ENCODE peak calls at places on chromosomes 12 and 14, in ten cellular contexts. One of them, this sample, is unnamed.

GRCh38 chr14:35043046-35043445 is 3.0 kb upstream of the FAM177A1 start:
- DNase-seq in ovary: no peak
- DNase-seq in SK-N-SH: no peak
- DNase-seq in H1: no peak
- DNase-seq in tibial nerve: no peak
- DNase-seq in transverse colon: no peak
- DNase-seq in suprapubic skin: no peak
- DNase-seq in stomach: no peak
- DNase-seq in A549: no peak
- DNase-seq in HepG2: no peak
- DNase-seq in this sample: no peak

GRCh38 chr14:55274760-55275159 is 3.5 kb downstream of the FBXO34 start:
- DNase-seq in ovary: no peak
- DNase-seq in SK-N-SH: peak; percentile 29
- DNase-seq in H1: no peak
- DNase-seq in tibial nerve: no peak
- DNase-seq in transverse colon: no peak
- DNase-seq in suprapubic skin: no peak
- DNase-seq in stomach: no peak
- DNase-seq in A549: no peak
- DNase-seq in HepG2: no peak
- DNase-seq in this sample: no peak

GRCh38 chr14:50396636-50397460 is at the start of gene CDKL1:
- DNase-seq in ovary: peak; percentile 81
- DNase-seq in SK-N-SH: peak; percentile 88
- DNase-seq in H1: peak; percentile 84
- DNase-seq in tibial nerve: peak; percentile 17
- DNase-seq in transverse colon: peak; percentile 78
- DNase-seq in suprapubic skin: peak; percentile 83
- DNase-seq in stomach: peak; percentile 79
- DNase-seq in A549: peak; percentile 43
- DNase-seq in HepG2: peak; percentile 32
- DNase-seq in this sample: peak; percentile 80

GRCh38 chr12:107127482-107128185 is 34.3 kb upstream of the CRY1 start:
- DNase-seq in ovary: no peak
- DNase-seq in SK-N-SH: no peak
- DNase-seq in H1: no peak
- DNase-seq in tibial nerve: no peak
- DNase-seq in transverse colon: no peak
- DNase-seq in suprapubic skin: no peak
- DNase-seq in stomach: no peak
- DNase-seq in A549: no peak
- DNase-seq in HepG2: no peak
- DNase-seq in this sample: no peak

GRCh38 chr12:121668750-121669524 is 517 bp downstream of the MORN3 start:
- DNase-seq in ovary: no peak
- DNase-seq in SK-N-SH: peak; percentile 84
- DNase-seq in H1: peak; percentile 80
- DNase-seq in tibial nerve: no peak
- DNase-seq in transverse colon: peak; percentile 33
- DNase-seq in suprapubic skin: no peak
- DNase-seq in stomach: peak; percentile 39
- DNase-seq in A549: peak; percentile 57
- DNase-seq in HepG2: peak; percentile 28
- DNase-seq in this sample: no peak

GRCh38 chr14:32559048-32559447 is 229.9 kb downstream of the AKAP6 start:
- DNase-seq in ovary: no peak
- DNase-seq in SK-N-SH: no peak
- DNase-seq in H1: no peak
- DNase-seq in tibial nerve: no peak
- DNase-seq in transverse colon: no peak
- DNase-seq in suprapubic skin: no peak
- DNase-seq in stomach: no peak
- DNase-seq in A549: no peak
- DNase-seq in HepG2: no peak
- DNase-seq in this sample: no peak

GRCh38 chr12:89571481-89572190 is 45.8 kb upstream of the POC1B start:
- DNase-seq in ovary: no peak
- DNase-seq in SK-N-SH: no peak
- DNase-seq in H1: no peak
- DNase-seq in tibial nerve: no peak
- DNase-seq in transverse colon: no peak
- DNase-seq in suprapubic skin: no peak
- DNase-seq in stomach: no peak
- DNase-seq in A549: no peak
- DNase-seq in HepG2: no peak
- DNase-seq in this sample: no peak

GRCh38 chr12:49766115-49766455 is 24.7 kb downstream of the TMBIM6 start:
- DNase-seq in ovary: no peak
- DNase-seq in SK-N-SH: no peak
- DNase-seq in H1: no peak
- DNase-seq in tibial nerve: no peak
- DNase-seq in transverse colon: no peak
- DNase-seq in suprapubic skin: no peak
- DNase-seq in stomach: no peak
- DNase-seq in A549: no peak
- DNase-seq in HepG2: no peak
- DNase-seq in this sample: no peak

GRCh38 chr14:20697273-20698017 is 8.9 kb downstream of the ANG start:
- DNase-seq in ovary: peak; percentile 42
- DNase-seq in SK-N-SH: peak; percentile 59
- DNase-seq in H1: peak; percentile 77
- DNase-seq in tibial nerve: peak; percentile 68
- DNase-seq in transverse colon: peak; percentile 73
- DNase-seq in suprapubic skin: no peak
- DNase-seq in stomach: peak; percentile 79
- DNase-seq in A549: peak; percentile 67
- DNase-seq in HepG2: peak; percentile 62
- DNase-seq in this sample: no peak

GRCh38 chr14:90273532-90273931 is 17.2 kb downstream of the PSMC1 start:
- DNase-seq in ovary: no peak
- DNase-seq in SK-N-SH: no peak
- DNase-seq in H1: no peak
- DNase-seq in tibial nerve: no peak
- DNase-seq in transverse colon: no peak
- DNase-seq in suprapubic skin: no peak
- DNase-seq in stomach: no peak
- DNase-seq in A549: no peak
- DNase-seq in HepG2: no peak
- DNase-seq in this sample: no peak

GRCh38 chr12:104566244-104566993 is 109.7 kb downstream of the CHST11 start:
- DNase-seq in ovary: no peak
- DNase-seq in SK-N-SH: no peak
- DNase-seq in H1: no peak
- DNase-seq in tibial nerve: no peak
- DNase-seq in transverse colon: no peak
- DNase-seq in suprapubic skin: no peak
- DNase-seq in stomach: no peak
- DNase-seq in A549: no peak
- DNase-seq in HepG2: no peak
- DNase-seq in this sample: no peak

GRCh38 chr12:48025281-48025680 is 21.0 kb upstream of the COL2A1 start:
- DNase-seq in ovary: no peak
- DNase-seq in SK-N-SH: no peak
- DNase-seq in H1: no peak
- DNase-seq in tibial nerve: no peak
- DNase-seq in transverse colon: no peak
- DNase-seq in suprapubic skin: no peak
- DNase-seq in stomach: no peak
- DNase-seq in A549: no peak
- DNase-seq in HepG2: no peak
- DNase-seq in this sample: no peak

GRCh38 chr14:61470261-61470953 is 149.0 kb downstream of the PRKCH start:
- DNase-seq in ovary: no peak
- DNase-seq in SK-N-SH: peak; percentile 41
- DNase-seq in H1: no peak
- DNase-seq in tibial nerve: no peak
- DNase-seq in transverse colon: no peak
- DNase-seq in suprapubic skin: no peak
- DNase-seq in stomach: no peak
- DNase-seq in A549: no peak
- DNase-seq in HepG2: no peak
- DNase-seq in this sample: no peak

GRCh38 chr12:66168410-66168809 is 1.4 kb downstream of the TMBIM4 start:
- DNase-seq in ovary: no peak
- DNase-seq in SK-N-SH: no peak
- DNase-seq in H1: no peak
- DNase-seq in tibial nerve: no peak
- DNase-seq in transverse colon: no peak
- DNase-seq in suprapubic skin: no peak
- DNase-seq in stomach: no peak
- DNase-seq in A549: no peak
- DNase-seq in HepG2: no peak
- DNase-seq in this sample: no peak

GRCh38 chr12:69851976-69852375 is 26.9 kb downstream of the MYRFL start:
- DNase-seq in ovary: no peak
- DNase-seq in SK-N-SH: no peak
- DNase-seq in H1: no peak
- DNase-seq in tibial nerve: no peak
- DNase-seq in transverse colon: no peak
- DNase-seq in suprapubic skin: no peak
- DNase-seq in stomach: no peak
- DNase-seq in A549: no peak
- DNase-seq in HepG2: no peak
- DNase-seq in this sample: no peak
- H3K4me3 ChIP-seq in ovary: no peak overlapping the region
- H3K4me3 ChIP-seq in SK-N-SH: no peak overlapping the region
- H3K4me3 ChIP-seq in H1: no peak overlapping the region
- H3K4me3 ChIP-seq in tibial nerve: no peak overlapping the region
- H3K4me3 ChIP-seq in transverse colon: no peak overlapping the region
- H3K4me3 ChIP-seq in suprapubic skin: no peak overlapping the region
- H3K4me3 ChIP-seq in stomach: no peak overlapping the region
- H3K4me3 ChIP-seq in A549: no peak overlapping the region
- H3K4me3 ChIP-seq in HepG2: no peak overlapping the region
- H3K4me3 ChIP-seq in this sample: no peak overlapping the region

GRCh38 chr14:102501751-102502315 is 7.7 kb downstream of the ANKRD9 start:
- DNase-seq in ovary: no peak
- DNase-seq in SK-N-SH: no peak
- DNase-seq in H1: peak; percentile 75
- DNase-seq in tibial nerve: no peak
- DNase-seq in transverse colon: no peak
- DNase-seq in suprapubic skin: no peak
- DNase-seq in stomach: no peak
- DNase-seq in A549: no peak
- DNase-seq in HepG2: no peak
- DNase-seq in this sample: no peak

GRCh38 chr14:102498678-102499265 is 10.8 kb downstream of the ANKRD9 start:
- DNase-seq in ovary: no peak
- DNase-seq in SK-N-SH: no peak
- DNase-seq in H1: no peak
- DNase-seq in tibial nerve: no peak
- DNase-seq in transverse colon: no peak
- DNase-seq in suprapubic skin: no peak
- DNase-seq in stomach: no peak
- DNase-seq in A549: no peak
- DNase-seq in HepG2: no peak
- DNase-seq in this sample: no peak

GRCh38 chr14:102500724-102501123 is 8.9 kb downstream of the ANKRD9 start:
- DNase-seq in ovary: no peak
- DNase-seq in SK-N-SH: no peak
- DNase-seq in H1: no peak
- DNase-seq in tibial nerve: no peak
- DNase-seq in transverse colon: no peak
- DNase-seq in suprapubic skin: no peak
- DNase-seq in stomach: no peak
- DNase-seq in A549: no peak
- DNase-seq in HepG2: no peak
- DNase-seq in this sample: no peak

GRCh38 chr14:102499401-102500189 is 10.0 kb downstream of the ANKRD9 start:
- DNase-seq in ovary: no peak
- DNase-seq in SK-N-SH: no peak
- DNase-seq in H1: no peak
- DNase-seq in tibial nerve: no peak
- DNase-seq in transverse colon: no peak
- DNase-seq in suprapubic skin: no peak
- DNase-seq in stomach: no peak
- DNase-seq in A549: no peak
- DNase-seq in HepG2: no peak
- DNase-seq in this sample: no peak

GRCh38 chr14:102500190-102500661 is 9.3 kb downstream of the ANKRD9 start:
- DNase-seq in ovary: no peak
- DNase-seq in SK-N-SH: no peak
- DNase-seq in H1: no peak
- DNase-seq in tibial nerve: peak; percentile 65
- DNase-seq in transverse colon: peak; percentile 44
- DNase-seq in suprapubic skin: no peak
- DNase-seq in stomach: no peak
- DNase-seq in A549: no peak
- DNase-seq in HepG2: no peak
- DNase-seq in this sample: peak; percentile 93
- TF ChIP-seq EP300 in ovary: no peak
- TF ChIP-seq EP300 in SK-N-SH: no peak
- TF ChIP-seq EP300 in H1: no peak
- TF ChIP-seq EP300 in tibial nerve: peak; percentile 11
- TF ChIP-seq EP300 in transverse colon: peak; percentile 71
- TF ChIP-seq EP300 in suprapubic skin: no peak
- TF ChIP-seq EP300 in stomach: no peak
- TF ChIP-seq EP300 in A549: no peak
- TF ChIP-seq EP300 in HepG2: no peak
- TF ChIP-seq EP300 in this sample: peak; percentile 74

GRCh38 chr14:99572173-99572999 is 31.6 kb downstream of the CCDC85C start:
- DNase-seq in ovary: no peak
- DNase-seq in SK-N-SH: peak; percentile 87
- DNase-seq in H1: no peak
- DNase-seq in tibial nerve: no peak
- DNase-seq in transverse colon: peak; percentile 61
- DNase-seq in suprapubic skin: no peak
- DNase-seq in stomach: no peak
- DNase-seq in A549: no peak
- DNase-seq in HepG2: no peak
- DNase-seq in this sample: no peak
- H3K4me1 ChIP-seq in ovary: peaks cover 45% of the 10 kb centered on the region
- H3K4me1 ChIP-seq in SK-N-SH: peaks cover 54% of the 10 kb centered on the region
- H3K4me1 ChIP-seq in H1: peaks cover 79% of the 10 kb centered on the region
- H3K4me1 ChIP-seq in tibial nerve: no peaks in the 10 kb centered on the region
- H3K4me1 ChIP-seq in transverse colon: peaks cover 87% of the 10 kb centered on the region
- H3K4me1 ChIP-seq in suprapubic skin: peaks cover 55% of the 10 kb centered on the region
- H3K4me1 ChIP-seq in stomach: peaks cover 99% of the 10 kb centered on the region
- H3K4me1 ChIP-seq in A549: peaks cover 96% of the 10 kb centered on the region
- H3K4me1 ChIP-seq in HepG2: peaks cover 98% of the 10 kb centered on the region
- H3K4me1 ChIP-seq in this sample: peaks cover 100% of the 10 kb centered on the region

DNA sequence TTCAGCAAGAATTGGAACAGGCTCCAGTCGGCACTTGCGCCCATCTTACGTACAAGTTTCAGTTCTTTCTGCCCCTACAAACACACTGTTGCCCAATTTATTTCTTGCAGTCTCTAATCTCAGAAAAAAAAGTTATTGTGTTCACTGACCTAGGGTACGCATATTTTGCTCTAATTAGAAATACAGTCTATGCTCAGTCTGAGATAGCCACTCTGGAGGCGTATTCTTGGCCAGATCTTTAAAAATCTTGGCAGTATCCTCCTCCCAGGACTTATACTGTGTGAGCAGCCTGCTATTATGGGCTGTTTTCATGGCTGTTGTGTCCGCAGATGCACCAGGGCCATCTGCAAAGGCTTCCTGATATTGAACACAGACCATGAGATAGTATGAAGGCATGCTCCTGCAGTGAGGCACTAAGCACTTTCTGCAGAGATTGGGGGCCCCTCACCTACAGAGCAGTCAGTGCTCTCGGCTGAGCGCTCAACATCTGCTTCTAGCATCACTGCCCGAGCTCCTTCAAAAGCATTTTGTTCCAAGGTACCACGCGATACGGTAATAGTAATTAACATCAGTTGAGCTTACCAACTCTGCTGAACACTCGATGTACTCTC is 57.9 kb downstream of the PPM1H start:
- DNase-seq in ovary: no peak
- DNase-seq in SK-N-SH: no peak
- DNase-seq in H1: no peak
- DNase-seq in tibial nerve: no peak
- DNase-seq in transverse colon: no peak
- DNase-seq in suprapubic skin: no peak
- DNase-seq in stomach: no peak
- DNase-seq in A549: no peak
- DNase-seq in HepG2: no peak
- DNase-seq in this sample: no peak
- H3K4me3 ChIP-seq in ovary: no peak overlapping the region
- H3K4me3 ChIP-seq in SK-N-SH: no peak overlapping the region
- H3K4me3 ChIP-seq in H1: no peak overlapping the region
- H3K4me3 ChIP-seq in tibial nerve: no peak overlapping the region
- H3K4me3 ChIP-seq in transverse colon: no peak overlapping the region
- H3K4me3 ChIP-seq in suprapubic skin: no peak overlapping the region
- H3K4me3 ChIP-seq in stomach: no peak overlapping the region
- H3K4me3 ChIP-seq in A549: no peak overlapping the region
- H3K4me3 ChIP-seq in HepG2: no peak overlapping the region
- H3K4me3 ChIP-seq in this sample: no peak overlapping the region